ENCODE peak calls at places on chromosomes 1 and 21, in ten cellular contexts. X is BJ, F is HCT116, U is vagina, H is RWPE2, M is Peyer's patch, K is esophagus muscularis mucosa, O is DND-41, W is AG10803, V is tibial artery. N is an unnamed sample.

GRCh38 chr1:1832151-1832550 is 53.9 kb upstream of the NADK start:
- DNase-seq in V (peak; percentile 42), F (no peak), U (no peak), W (no peak), K (no peak), H (no peak), O (no peak), X (no peak), M (no peak), N (no peak)

GRCh38 chr21:33259428-33259827 is 6.7 kb upstream of the IL10RB start:
- DNase-seq in H (no peak), F (no peak), U (no peak), X (no peak), W (peak; percentile 22), M (no peak), O (no peak), K (no peak), V (no peak), N (no peak)

GRCh38 chr1:163571950-163572349 is 250.2 kb downstream of the NUF2 start:
- DNase-seq in M (no peak), F (no peak), H (no peak), U (no peak), X (no peak), O (no peak), K (no peak), W (no peak), V (no peak), N (no peak)

GRCh38 chr1:79090985-79091384 is 84.5 kb upstream of the ADGRL4 start:
- DNase-seq in U (no peak), X (no peak), M (no peak), H (no peak), V (no peak), K (no peak), W (no peak), O (no peak), F (no peak), N (no peak)

GRCh38 chr1:203176744-203177460 is 1.3 kb upstream of the MYBPH start:
- DNase-seq in V (no peak), U (no peak), F (no peak), M (no peak), H (no peak), X (no peak), K (no peak), O (no peak), W (no peak), N (no peak)

GRCh38 chr1:183901748-183902341 is 96.9 kb downstream of the RGL1 start:
- DNase-seq in K (no peak), H (no peak), M (no peak), W (no peak), X (no peak), U (no peak), F (no peak), V (no peak), O (no peak), N (peak; percentile 56)

GRCh38 chr1:43659384-43659783 is 9.4 kb downstream of the KDM4A start:
- DNase-seq in W (no peak), F (no peak), V (no peak), U (no peak), X (no peak), K (no peak), O (no peak), M (peak; percentile 62), H (no peak), N (no peak)

GRCh38 chr1:233647625-233648024 is 33.7 kb downstream of the KCNK1 start:
- DNase-seq in V (no peak), H (no peak), M (no peak), K (no peak), F (no peak), W (no peak), X (no peak), U (peak; percentile 52), O (no peak), N (no peak)

GRCh38 chr21:25324666-25325065 is 282.6 kb downstream of the MRPL39 start:
- DNase-seq in M (no peak), V (no peak), H (no peak), U (no peak), F (no peak), O (no peak), W (no peak), X (no peak), K (no peak), N (no peak)

GRCh38 chr1:6460349-6461236 is 5.4 kb downstream of the TNFRSF25 start:
- DNase-seq in O (peak; percentile 77), F (no peak), V (no peak), M (peak; percentile 77), U (no peak), W (no peak), H (no peak), X (no peak), K (no peak), N (peak; percentile 25)

GRCh38 chr1:108199231-108199657 is 899 bp downstream of the SLC25A24 start:
- DNase-seq in F (peak; percentile 16), W (peak; percentile 65), U (no peak), X (no peak), K (no peak), V (no peak), M (peak; percentile 59), O (no peak), H (no peak), N (peak; percentile 54)

DNA sequence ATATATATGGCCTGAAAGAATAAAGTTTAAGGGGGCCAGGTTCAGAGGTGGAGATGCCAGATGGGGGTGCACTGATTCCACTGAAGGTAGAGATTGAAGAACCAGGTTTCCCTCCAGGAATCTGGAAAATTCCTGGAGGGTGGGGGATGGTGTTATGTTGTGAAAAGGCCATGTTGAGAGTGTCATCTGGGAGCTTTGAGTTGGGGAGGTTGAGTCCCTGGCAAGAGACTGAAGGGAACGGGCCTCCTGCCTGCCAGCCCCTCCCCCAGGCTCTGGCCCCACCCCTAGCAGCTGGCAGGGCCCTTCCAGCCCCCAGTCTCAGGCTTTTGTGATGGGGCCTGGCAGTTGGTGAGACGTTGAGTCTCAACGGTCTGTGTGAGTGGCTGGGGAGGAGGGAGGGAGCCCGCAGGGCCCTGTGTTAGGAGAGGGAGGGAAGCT is 4.1 kb downstream of the PTPRU start:
- DNase-seq in X (no peak), W (peak; percentile 27), O (peak; percentile 81), K (no peak), M (no peak), V (no peak), H (no peak), U (no peak), F (no peak), N (peak; percentile 43)
- TF ChIP-seq CTCF in X (peak; percentile 23), W (peak; percentile 30), O (peak; percentile 22), K (no peak), M (no peak), V (no peak), H (peak; percentile 14), U (no peak), F (peak; percentile 36), N (peak; percentile 24)

DNA sequence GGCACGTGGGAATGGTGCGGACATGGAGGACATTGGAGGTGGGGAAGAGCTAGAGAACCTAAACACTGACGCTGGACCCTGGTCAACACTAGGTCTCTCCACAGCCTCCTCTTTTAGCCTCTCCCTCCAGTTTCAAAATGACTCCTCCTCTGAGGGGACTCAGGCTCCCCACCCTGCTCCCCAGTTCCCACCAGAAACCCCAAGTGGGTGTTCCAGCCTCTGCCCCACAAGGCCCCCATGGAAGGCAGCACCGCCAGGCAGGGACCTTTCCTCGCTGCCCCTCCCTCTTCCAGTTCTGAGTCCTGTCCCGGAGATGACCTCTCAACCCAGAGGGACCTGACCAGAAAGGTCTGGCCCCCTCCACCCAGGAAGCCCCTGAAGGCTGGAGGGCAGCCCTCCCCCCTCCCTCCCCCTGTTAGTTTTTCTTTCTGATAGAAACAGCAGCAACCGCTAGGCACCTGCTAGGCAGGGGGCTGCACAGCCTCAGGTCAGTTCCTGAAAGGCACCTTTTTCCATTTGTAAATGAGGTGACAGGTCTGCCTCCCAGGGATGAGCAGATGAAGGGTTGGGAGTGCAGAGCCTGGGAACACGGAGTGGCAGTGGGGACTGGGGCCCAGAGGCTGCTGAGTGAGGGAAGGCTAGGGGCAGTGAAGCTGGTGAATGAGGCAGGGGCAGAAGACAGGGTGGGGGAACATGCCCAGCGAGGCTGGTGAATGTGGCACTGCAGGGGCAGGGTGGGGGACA is 9.3 kb upstream of the ITGB2 start:
- DNase-seq in U (no peak), O (no peak), H (no peak), F (no peak), X (no peak), W (no peak), M (no peak), V (peak; percentile 60), K (no peak), N (no peak)
- H3K4me3 ChIP-seq in U (no peak overlapping the region), O (no peak overlapping the region), H (no peak overlapping the region), F (no peak overlapping the region), X (no peak overlapping the region), W (no peak overlapping the region), M (no peak overlapping the region), V (no peak overlapping the region), K (no peak overlapping the region), N (no peak overlapping the region)

GRCh38 chr1:160781129-160781808 is 14.7 kb upstream of the LY9 start:
- DNase-seq in V (no peak), M (peak; percentile 77), W (no peak), U (no peak), H (no peak), X (no peak), K (peak; percentile 91), O (no peak), F (no peak), N (no peak)

GRCh38 chr1:160780398-160780755 is 15.6 kb upstream of the LY9 start:
- DNase-seq in U (no peak), M (no peak), O (no peak), W (no peak), K (peak; percentile 72), X (no peak), F (no peak), H (no peak), V (no peak), N (no peak)

GRCh38 chr1:160777486-160778089 is 18.4 kb upstream of the LY9 start:
- DNase-seq in F (peak; percentile 29), K (peak; percentile 70), W (no peak), O (peak; percentile 60), M (peak; percentile 77), H (no peak), X (no peak), V (no peak), U (no peak), N (peak; percentile 22)

GRCh38 chr1:160778976-160779375 is 17.0 kb upstream of the LY9 start:
- DNase-seq in H (no peak), O (no peak), M (no peak), V (no peak), K (peak; percentile 64), U (no peak), F (no peak), W (no peak), X (no peak), N (no peak)

GRCh38 chr1:160779662-160780397 is 16.1 kb upstream of the LY9 start:
- DNase-seq in V (no peak), U (no peak), O (peak; percentile 52), F (peak; percentile 72), X (no peak), K (no peak), H (no peak), M (peak; percentile 68), W (no peak), N (peak; percentile 3)
- TF ChIP-seq CTCF in V (no peak), U (no peak), O (peak; percentile 71), F (peak; percentile 86), X (peak; percentile 34), K (no peak), H (peak; percentile 41), M (peak; percentile 38), W (no peak), N (peak; percentile 30)

DNA sequence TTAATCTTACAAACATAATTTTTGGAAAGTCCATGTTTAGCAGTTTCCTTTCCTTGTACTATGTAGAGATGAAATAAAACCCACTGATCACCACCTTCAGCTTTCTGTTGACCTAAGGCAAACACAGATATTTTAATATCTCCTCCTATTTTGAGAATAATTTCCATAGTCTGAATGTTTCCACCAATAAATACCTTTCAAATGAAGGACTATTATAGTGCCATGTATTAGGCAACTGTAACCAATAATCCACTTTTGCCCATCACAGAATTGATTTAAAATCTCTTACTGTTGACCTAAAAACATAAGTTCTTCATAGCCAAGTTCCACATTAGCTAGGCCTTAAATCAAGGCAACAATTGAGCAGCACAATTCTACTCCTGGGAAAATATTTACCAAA is 1.8 kb downstream of the CDC42BPA start:
- DNase-seq in K (no peak), M (no peak), V (no peak), U (no peak), H (no peak), W (no peak), O (no peak), F (no peak), X (no peak), N (no peak)
- H3K4me3 ChIP-seq in K (peak overlapping the region; percentile 90), M (peak overlapping the region; percentile 70), V (peak overlapping the region; percentile 94), U (peak overlapping the region; percentile 65), H (peak overlapping the region; percentile 80), W (peak overlapping the region; percentile 78), O (no peak overlapping the region), F (peak overlapping the region; percentile 75), X (peak overlapping the region; percentile 60), N (peak overlapping the region; percentile 76)